ENCODE peak calls at places on chromosome 1, in five cellular contexts. N is H1, U is suprapubic skin, W is tibial nerve, D is ovary. O is an unnamed sample.

GRCh38 chr1:209883341-209883971 is 54.6 kb upstream of the SYT14 start:
- DNase-seq in N (no peak), U (no peak), W (no peak), D (no peak), O (no peak)

GRCh38 chr1:209231476-209232156 is 351.9 kb upstream of the CAMK1G start:
- DNase-seq in N (no peak), U (no peak), W (no peak), D (no peak), O (no peak)

GRCh38 chr1:158509471-158510161 is 37.6 kb downstream of the OR10R2 start:
- DNase-seq in N (no peak), U (no peak), W (no peak), D (no peak), O (no peak)

GRCh38 chr1:34066921-34067603 is 98.0 kb downstream of the CSMD2 start:
- DNase-seq in N (no peak), U (no peak), W (no peak), D (no peak), O (peak)

GRCh38 chr1:61183471-61184034 is 101.2 kb downstream of the NFIA start:
- DNase-seq in N (no peak), U (no peak), W (no peak), D (peak), O (no peak)

GRCh38 chr1:8461341-8462110 is 143.6 kb downstream of the SLC45A1 start:
- DNase-seq in N (no peak), U (no peak), W (no peak), D (no peak), O (no peak)

GRCh38 chr1:16275591-16275990 is 38.6 kb upstream of the CPLANE2 start:
- DNase-seq in N (no peak), U (no peak), W (no peak), D (no peak), O (no peak)

GRCh38 chr1:89310505-89310904 is 37.8 kb upstream of the GBP5 start:
- DNase-seq in N (no peak), U (no peak), W (no peak), D (no peak), O (no peak)

GRCh38 chr1:206821493-206821892 is 43.9 kb upstream of the IL20 start:
- DNase-seq in N (no peak), U (no peak), W (no peak), D (no peak), O (no peak)

GRCh38 chr1:63322248-63322943 is at the start of gene FOXD3:
- DNase-seq in N (no peak), U (peak), W (peak), D (peak), O (peak)

GRCh38 chr1:79852004-79852403 is 845.5 kb upstream of the ADGRL4 start:
- DNase-seq in N (peak), U (no peak), W (no peak), D (no peak), O (no peak)

GRCh38 chr1:90919190-90919719 is 102.6 kb downstream of the ZNF644 start:
- DNase-seq in N (no peak), U (no peak), W (no peak), D (no peak), O (no peak)

GRCh38 chr1:94926365-94926914 is 470 bp downstream of the CNN3 start:
- DNase-seq in N (no peak), U (peak), W (peak), D (peak), O (no peak)

GRCh38 chr1:114130846-114131525 is 22.7 kb downstream of the SYT6 start:
- DNase-seq in N (no peak), U (no peak), W (no peak), D (no peak), O (no peak)

GRCh38 chr1:232533328-232533727 is 96.6 kb downstream of the SIPA1L2 start:
- DNase-seq in N (no peak), U (no peak), W (no peak), D (no peak), O (no peak)

GRCh38 chr1:48686159-48686558 is 90.5 kb downstream of the BEND5 start:
- DNase-seq in N (no peak), U (no peak), W (no peak), D (no peak), O (no peak)

GRCh38 chr1:109762039-109762585 is 1.6 kb downstream of the EPS8L3 start:
- DNase-seq in N (no peak), U (no peak), W (no peak), D (peak), O (no peak)

GRCh38 chr1:174875306-174875705 is 124.4 kb upstream of the CACYBP start:
- DNase-seq in N (no peak), U (no peak), W (no peak), D (no peak), O (no peak)

GRCh38 chr1:235588916-235589515 is 60.6 kb downstream of the GNG4 start:
- DNase-seq in N (no peak), U (no peak), W (no peak), D (peak), O (peak)

GRCh38 chr1:119298687-119299086 is 69.9 kb upstream of the HAO2 start:
- DNase-seq in N (no peak), U (no peak), W (no peak), D (no peak), O (no peak)

GRCh38 chr1:31955917-31956736 is 18.0 kb upstream of the PTP4A2 start:
- DNase-seq in N (no peak), U (peak), W (peak), D (peak), O (peak)
- TF ChIP-seq POLR2A in N (no peak), U (no peak), W (no peak), D (no peak), O (peak)

GRCh38 chr1:231517076-231517475 is 11.4 kb upstream of the TSNAX start:
- DNase-seq in N (no peak), U (no peak), W (no peak), D (no peak), O (no peak)

GRCh38 chr1:231515748-231516147 is 12.7 kb upstream of the TSNAX start:
- DNase-seq in N (no peak), U (no peak), W (no peak), D (no peak), O (no peak)

GRCh38 chr1:231519166-231519565 is 9.3 kb upstream of the TSNAX start:
- DNase-seq in N (no peak), U (no peak), W (no peak), D (no peak), O (no peak)

GRCh38 chr1:231522038-231522437 is 6.4 kb upstream of the TSNAX start:
- DNase-seq in N (no peak), U (no peak), W (no peak), D (no peak), O (no peak)

GRCh38 chr1:231518485-231519035 is 9.9 kb upstream of the TSNAX start:
- DNase-seq in N (no peak), U (no peak), W (no peak), D (no peak), O (no peak)
- TF ChIP-seq POLR2A in N (no peak), U (no peak), W (no peak), D (no peak), O (no peak)

GRCh38 chr1:111739984-111740765 is 980 bp upstream of the INKA2 start:
- DNase-seq in N (no peak), U (peak), W (no peak), D (peak), O (no peak)

GRCh38 chr1:111737216-111738132 is 1.7 kb downstream of the INKA2 start:
- DNase-seq in N (no peak), U (no peak), W (no peak), D (no peak), O (no peak)

GRCh38 chr1:111738436-111739221 is 566 bp downstream of the INKA2 start:
- DNase-seq in N (no peak), U (peak), W (peak), D (peak), O (peak)

GRCh38 chr1:111738133-111738435 is 1.1 kb downstream of the INKA2 start:
- DNase-seq in N (no peak), U (no peak), W (no peak), D (no peak), O (no peak)

DNA sequence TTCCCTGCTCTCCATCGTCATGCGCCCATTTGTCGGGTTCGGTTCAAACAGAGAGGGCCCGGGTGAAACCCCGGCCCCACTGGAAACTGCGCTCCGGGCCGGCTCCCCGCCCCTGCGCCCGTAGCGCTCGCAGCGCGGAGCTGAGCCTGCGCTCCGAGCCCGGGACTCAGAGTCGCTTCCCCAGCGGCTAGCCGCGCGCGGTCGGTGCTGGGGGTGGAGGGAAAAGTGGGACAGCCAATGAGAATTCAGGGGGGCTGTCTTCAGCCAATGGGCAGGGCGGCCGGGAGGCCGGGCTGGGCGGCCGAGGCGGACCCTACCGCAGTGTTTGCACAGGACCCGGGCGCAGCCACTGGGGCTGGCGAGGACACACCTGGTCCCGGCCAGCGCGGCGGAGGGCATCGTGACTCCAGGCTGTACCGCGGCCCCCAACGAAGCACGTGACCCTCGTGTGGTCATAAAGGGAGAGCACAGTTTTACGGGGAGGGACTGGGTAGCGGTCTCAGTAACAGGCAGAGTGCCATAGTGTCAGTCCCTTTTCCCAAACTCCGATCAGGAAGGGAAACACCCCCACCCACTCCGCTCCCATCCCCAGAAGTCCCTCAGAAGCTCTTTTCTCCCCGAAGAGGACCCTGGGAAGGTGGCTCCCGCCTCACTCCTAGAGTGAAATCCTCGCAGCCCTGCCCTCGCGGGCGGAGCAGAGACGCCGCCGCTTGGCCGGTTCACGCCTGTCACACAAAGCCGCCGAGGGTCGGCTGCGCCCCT is at the start of gene INKA2:
- DNase-seq in N (no peak), U (peak), W (peak), D (peak), O (peak)
- TF ChIP-seq POLR2A in N (peak), U (peak), W (peak), D (peak), O (peak)

DNA sequence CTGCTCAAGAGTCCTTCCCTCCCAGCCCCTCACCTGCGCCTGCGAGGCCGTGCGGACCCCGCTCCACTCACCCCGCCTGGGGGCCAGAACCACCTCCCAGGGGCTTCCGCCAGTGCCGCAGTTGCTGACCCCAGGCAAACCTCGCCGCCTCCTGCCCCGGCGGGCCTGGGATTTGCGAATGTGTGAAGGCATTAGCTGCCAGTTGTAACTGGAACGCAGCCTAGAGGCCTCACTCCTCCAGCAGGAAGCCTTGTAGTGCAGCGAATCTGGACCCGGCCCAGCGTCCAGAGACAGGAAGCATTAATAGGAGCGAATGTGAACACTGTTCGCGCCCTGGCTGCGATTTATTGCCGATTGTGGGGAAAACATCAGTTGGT is 140.9 kb upstream of the ARHGEF16 start:
- DNase-seq in N (no peak), U (peak), W (peak), D (peak), O (peak)
- TF ChIP-seq POLR2A in N (no peak), U (no peak), W (no peak), D (no peak), O (no peak)

DNA sequence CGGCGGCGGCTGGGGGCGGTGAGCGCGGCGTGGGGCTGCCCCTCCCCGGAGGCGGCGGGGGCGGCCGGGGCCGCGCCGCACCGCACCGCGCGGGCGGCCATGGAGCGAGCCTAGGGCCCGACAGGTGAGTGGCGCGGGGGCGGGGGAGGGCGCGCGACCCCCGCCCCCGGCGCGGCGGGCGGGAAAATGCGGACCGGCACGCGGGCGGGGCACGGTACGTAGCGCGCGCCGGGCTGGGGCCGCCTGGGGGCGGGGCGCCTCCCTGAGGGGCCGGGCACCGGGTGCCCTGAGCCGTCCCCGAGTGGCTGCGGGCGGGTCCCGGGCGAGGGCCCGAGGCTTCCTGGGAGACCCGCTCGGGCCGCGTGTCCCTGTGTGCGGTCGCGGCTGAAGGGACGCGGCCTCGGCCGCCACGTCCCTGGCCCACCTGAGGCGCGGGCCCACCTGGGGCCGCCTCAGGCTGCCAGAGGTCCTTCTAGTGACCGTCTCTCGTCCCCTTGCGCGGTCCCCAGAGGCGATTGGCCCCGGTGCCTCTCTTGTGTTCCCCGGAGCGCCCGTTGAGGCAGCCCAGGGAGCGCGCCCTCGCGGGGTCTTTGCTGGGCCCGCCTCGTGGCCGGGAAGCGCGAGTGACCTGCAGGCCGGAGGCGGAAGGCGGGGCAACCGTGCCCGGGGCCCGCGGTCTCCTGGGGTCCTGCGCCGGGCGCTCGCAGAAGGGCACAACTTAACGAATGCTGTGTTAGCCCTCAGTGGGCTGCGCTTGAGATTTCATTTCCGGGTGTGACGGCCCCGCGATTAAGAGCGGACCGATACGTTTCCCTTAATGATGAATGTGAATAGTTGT is 500 bp downstream of the FAM20B start:
- DNase-seq in N (peak), U (peak), W (peak), D (peak), O (peak)
- TF ChIP-seq POLR2A in N (peak), U (peak), W (peak), D (no peak), O (peak)

DNA sequence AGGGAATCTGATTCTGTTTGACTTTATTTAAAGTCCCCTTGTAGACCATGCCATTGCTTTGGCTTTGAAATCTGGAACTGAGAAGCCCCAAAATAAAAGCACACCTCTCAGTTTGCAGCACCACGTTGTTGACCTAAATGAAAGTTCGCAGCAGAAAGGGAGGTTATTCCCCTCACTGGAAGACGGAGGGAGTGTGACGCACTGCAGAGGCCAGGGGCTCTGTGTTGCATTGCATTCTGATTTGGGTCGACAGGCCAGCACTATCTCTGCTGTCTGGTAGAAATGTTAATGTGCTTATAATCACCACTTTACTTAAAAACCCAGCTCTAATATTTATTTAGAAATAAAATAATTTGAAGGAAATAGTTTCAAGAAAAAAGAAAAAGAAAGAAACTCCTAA is 675.2 kb upstream of the NR5A2 start:
- DNase-seq in N (no peak), U (no peak), W (no peak), D (no peak), O (no peak)
- TF ChIP-seq POLR2A in N (no peak), U (no peak), W (no peak), D (no peak), O (no peak)

GRCh38 chr1:23526329-23527041 is 4.5 kb downstream of the E2F2 start:
- DNase-seq in N (no peak), U (no peak), W (no peak), D (no peak), O (no peak)

GRCh38 chr1:23527366-23527765 is 3.7 kb downstream of the E2F2 start:
- DNase-seq in N (no peak), U (no peak), W (no peak), D (no peak), O (no peak)

GRCh38 chr1:23530089-23530749 is 814 bp downstream of the E2F2 start:
- DNase-seq in N (no peak), U (no peak), W (no peak), D (no peak), O (no peak)

GRCh38 chr1:23529146-23530088 is 1.6 kb downstream of the E2F2 start:
- DNase-seq in N (no peak), U (no peak), W (no peak), D (no peak), O (no peak)

DNA sequence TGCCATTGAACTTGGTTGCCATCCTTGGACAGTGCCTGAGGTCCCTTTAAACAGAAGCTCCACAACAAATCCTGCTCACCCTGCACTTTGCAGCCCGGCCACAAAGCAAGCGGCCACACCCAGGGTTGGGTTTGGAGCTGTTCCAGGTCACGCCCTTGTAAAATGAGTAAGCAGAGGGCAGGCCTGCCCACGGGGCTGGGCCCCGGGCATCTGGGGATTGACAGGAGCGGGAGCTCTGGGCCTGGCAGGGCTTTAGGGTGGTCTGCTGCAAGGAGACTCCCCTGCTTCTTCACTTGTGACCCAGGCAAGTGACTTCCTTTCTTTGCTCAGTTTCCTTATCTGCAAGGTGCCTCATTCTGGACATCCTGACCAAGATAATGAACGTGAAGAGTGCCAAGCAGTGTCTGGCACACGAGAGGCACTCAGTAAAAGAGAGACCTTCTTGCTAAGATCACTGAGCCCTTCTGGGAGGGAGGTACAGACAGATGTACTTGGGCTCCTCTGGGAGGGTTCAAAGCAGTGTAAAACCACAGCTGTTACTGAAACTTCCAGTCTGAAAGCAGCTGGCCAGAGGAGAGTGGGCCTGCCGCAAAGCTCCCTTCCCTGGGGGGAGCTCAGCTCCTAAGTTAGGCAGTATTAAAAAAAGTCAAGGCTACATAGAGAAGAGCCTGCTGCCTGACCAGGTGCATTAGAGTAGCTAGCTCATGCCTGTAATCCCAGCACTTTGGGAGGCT is 2.6 kb downstream of the E2F2 start:
- DNase-seq in N (no peak), U (peak), W (peak), D (no peak), O (peak)
- TF ChIP-seq POLR2A in N (no peak), U (no peak), W (no peak), D (no peak), O (no peak)

DNA sequence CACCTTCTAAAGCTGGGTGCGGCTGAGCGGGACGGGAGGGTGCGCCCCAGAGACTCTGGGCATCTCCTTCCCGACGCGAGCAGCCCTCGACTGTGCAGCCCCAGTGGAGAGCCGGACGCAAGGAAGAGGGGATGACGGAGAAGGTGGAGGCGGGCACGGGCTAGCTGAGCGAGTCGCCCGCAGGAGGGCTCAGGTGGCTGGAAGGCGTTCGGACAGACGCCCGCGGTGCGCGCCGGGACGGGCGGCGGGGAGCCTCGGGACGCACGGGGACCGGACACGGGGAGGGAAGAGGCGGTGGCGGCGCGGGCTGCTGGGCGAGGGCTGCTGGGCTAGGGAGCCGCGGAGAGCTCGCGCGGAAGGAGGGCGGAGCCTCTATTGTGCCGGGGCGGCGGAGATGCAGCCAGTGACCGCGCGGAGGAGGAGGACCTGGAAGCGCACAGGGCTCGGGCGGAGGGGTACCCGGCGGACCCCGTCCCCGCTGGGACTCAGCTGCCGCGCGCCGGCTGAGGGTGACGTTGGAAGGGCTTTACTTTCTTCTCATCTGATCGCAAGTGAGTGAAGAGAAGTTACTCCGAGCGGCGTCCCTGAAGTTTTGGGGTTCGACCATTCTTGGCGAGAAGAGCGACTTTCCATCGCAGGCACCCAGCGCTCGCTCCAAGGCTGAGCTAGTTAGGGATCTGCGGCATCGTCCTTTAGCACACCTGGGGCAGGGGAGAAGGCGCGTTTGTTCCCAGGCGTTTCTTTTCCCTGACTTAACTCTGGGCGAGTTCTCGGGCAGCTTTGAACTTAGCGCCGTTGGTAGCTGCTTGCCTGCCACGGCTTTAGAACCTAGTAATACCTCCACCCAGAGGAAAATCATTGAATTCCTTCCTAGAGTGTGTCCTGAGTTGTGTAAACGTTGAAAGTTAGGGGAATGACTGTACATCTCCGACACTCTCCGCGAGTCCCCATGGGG is at the start of gene OLFML2B:
- DNase-seq in N (peak), U (peak), W (peak), D (peak), O (peak)
- TF ChIP-seq POLR2A in N (peak), U (no peak), W (peak), D (no peak), O (peak)

O was measured in H54.